ENCODE peak calls at places on chromosome 22, in four cellular contexts. One of them, this sample, is unnamed.

GRCh38 chr22:28873183-28873964 is 10.0 kb upstream of the ZNRF3 start:
- DNase-seq in cardiac muscle cell: no peak
- DNase-seq in GM23338: peak
- DNase-seq in PC-3: no peak
- DNase-seq in this sample: no peak

GRCh38 chr22:37599161-37599560 is 9.5 kb upstream of the GGA1 start:
- DNase-seq in cardiac muscle cell: no peak
- DNase-seq in GM23338: no peak
- DNase-seq in PC-3: peak
- DNase-seq in this sample: no peak

GRCh38 chr22:36548606-36549005 is 19.6 kb upstream of the EIF3D start:
- DNase-seq in cardiac muscle cell: no peak
- DNase-seq in GM23338: no peak
- DNase-seq in PC-3: no peak
- DNase-seq in this sample: no peak

GRCh38 chr22:33781396-33781795 is 138.9 kb downstream of the LARGE1 start:
- DNase-seq in cardiac muscle cell: peak
- DNase-seq in GM23338: no peak
- DNase-seq in PC-3: no peak
- DNase-seq in this sample: no peak

GRCh38 chr22:20503816-20504215 is 3.6 kb upstream of the MED15 start:
- DNase-seq in cardiac muscle cell: no peak
- DNase-seq in GM23338: no peak
- DNase-seq in PC-3: peak
- DNase-seq in this sample: no peak

GRCh38 chr22:35306350-35306967 is 6.8 kb downstream of the TOM1 start:
- DNase-seq in cardiac muscle cell: peak
- DNase-seq in GM23338: no peak
- DNase-seq in PC-3: no peak
- DNase-seq in this sample: no peak

GRCh38 chr22:49600891-49601431 is 226.7 kb downstream of the BRD1 start:
- DNase-seq in cardiac muscle cell: no peak
- DNase-seq in GM23338: no peak
- DNase-seq in PC-3: no peak
- DNase-seq in this sample: peak

GRCh38 chr22:45263790-45264269 is 20.9 kb upstream of the UPK3A start:
- DNase-seq in cardiac muscle cell: peak
- DNase-seq in GM23338: peak
- DNase-seq in PC-3: no peak
- DNase-seq in this sample: peak

GRCh38 chr22:29689201-29689871 is 30.5 kb upstream of the CABP7 start:
- DNase-seq in cardiac muscle cell: no peak
- DNase-seq in GM23338: peak
- DNase-seq in PC-3: no peak
- DNase-seq in this sample: no peak

GRCh38 chr22:44437493-44438015 is 60.5 kb downstream of the RTL6 start:
- DNase-seq in cardiac muscle cell: no peak
- DNase-seq in GM23338: no peak
- DNase-seq in PC-3: peak
- DNase-seq in this sample: no peak

GRCh38 chr22:38074181-38075104 is 9.5 kb downstream of the SLC16A8 start:
- DNase-seq in cardiac muscle cell: no peak
- DNase-seq in GM23338: peak
- DNase-seq in PC-3: no peak
- DNase-seq in this sample: no peak

GRCh38 chr22:44828193-44828592 is 75.8 kb downstream of the ARHGAP8 start:
- DNase-seq in cardiac muscle cell: peak
- DNase-seq in GM23338: peak
- DNase-seq in PC-3: peak
- DNase-seq in this sample: peak

GRCh38 chr22:45317551-45318167 is 7.9 kb downstream of the FAM118A start:
- DNase-seq in cardiac muscle cell: no peak
- DNase-seq in GM23338: peak
- DNase-seq in PC-3: peak
- DNase-seq in this sample: peak

GRCh38 chr22:37904572-37905533 is 1.2 kb upstream of the MICALL1 start:
- DNase-seq in cardiac muscle cell: peak
- DNase-seq in GM23338: peak
- DNase-seq in PC-3: peak
- DNase-seq in this sample: peak

GRCh38 chr22:44184006-44184405 is 3.3 kb downstream of the PARVG start:
- DNase-seq in cardiac muscle cell: no peak
- DNase-seq in GM23338: no peak
- DNase-seq in PC-3: no peak
- DNase-seq in this sample: no peak

GRCh38 chr22:25077964-25078363 is 121.7 kb upstream of the CRYBB3 start:
- DNase-seq in cardiac muscle cell: no peak
- DNase-seq in GM23338: no peak
- DNase-seq in PC-3: no peak
- DNase-seq in this sample: no peak

GRCh38 chr22:29346659-29347058 is 31.2 kb upstream of the RASL10A start:
- DNase-seq in cardiac muscle cell: no peak
- DNase-seq in GM23338: no peak
- DNase-seq in PC-3: no peak
- DNase-seq in this sample: no peak

DNA sequence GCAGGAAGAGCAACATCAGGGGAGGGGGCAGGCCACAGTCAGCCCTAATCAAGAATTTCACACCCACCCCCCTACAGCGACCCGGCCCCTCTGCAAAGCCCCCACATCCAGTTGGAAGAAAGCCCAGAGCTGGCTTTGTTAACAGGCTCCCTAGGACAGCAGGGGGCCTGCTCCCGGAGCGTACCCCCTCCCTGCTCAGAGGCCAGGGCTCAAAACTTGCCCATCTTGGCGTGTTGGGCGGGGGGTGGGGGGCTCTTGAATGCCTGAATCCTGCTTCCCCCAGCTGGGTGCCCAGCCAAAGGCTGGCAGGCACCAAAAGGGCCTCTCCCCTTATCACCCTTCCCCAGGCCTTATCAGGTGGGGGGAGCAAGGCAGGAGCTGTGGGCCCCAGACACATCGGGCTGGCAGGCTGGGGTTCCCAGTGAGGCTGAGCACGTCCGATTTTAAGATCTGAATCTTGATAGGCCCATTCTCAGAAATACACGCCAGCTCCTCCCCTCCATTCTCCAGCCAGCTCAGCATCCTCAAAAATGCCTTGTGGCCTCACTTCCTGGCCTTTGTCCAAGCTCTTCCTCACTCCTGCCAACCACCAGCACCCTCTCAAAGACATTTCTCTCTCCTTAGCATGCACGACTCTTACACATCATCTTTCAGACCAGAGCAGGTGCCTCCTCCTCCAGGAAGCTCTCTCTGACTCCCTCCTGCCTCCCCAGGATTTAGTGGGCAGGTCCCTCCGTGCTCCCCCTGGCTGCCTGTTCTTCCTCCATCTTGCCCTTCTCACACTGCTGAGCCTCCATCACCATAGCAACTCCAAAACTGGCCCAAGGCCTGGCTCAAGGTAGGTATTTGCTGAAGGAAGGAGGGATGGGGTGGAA is 384.8 kb downstream of the MN1 start:
- DNase-seq in cardiac muscle cell: peak
- DNase-seq in GM23338: peak
- DNase-seq in PC-3: peak
- DNase-seq in this sample: no peak
- TF ChIP-seq CTCF in cardiac muscle cell: peak
- TF ChIP-seq CTCF in GM23338: peak
- TF ChIP-seq CTCF in PC-3: no peak
- TF ChIP-seq CTCF in this sample: no peak

DNA sequence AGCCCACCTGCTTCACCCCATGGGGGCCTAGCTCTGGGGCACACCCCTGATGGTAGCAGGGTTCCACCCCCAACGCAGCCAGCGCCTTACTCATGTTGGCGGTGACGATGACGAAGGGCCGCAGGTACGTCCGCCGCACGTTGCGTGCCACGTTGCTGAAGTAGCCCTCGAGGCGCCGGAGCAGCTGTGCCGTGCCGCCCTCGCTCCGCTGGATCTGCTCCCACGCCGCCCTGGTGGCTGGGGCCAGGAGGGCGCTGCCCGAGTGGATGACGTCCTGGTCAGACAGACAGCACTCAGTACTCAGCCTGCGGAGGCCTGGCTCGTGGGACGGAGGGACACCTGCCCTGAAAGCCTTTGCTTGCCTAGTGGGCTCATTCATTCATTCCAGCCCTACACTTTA is 50.8 kb downstream of the TRMU start:
- DNase-seq in cardiac muscle cell: no peak
- DNase-seq in GM23338: peak
- DNase-seq in PC-3: no peak
- DNase-seq in this sample: no peak
- TF ChIP-seq CTCF in cardiac muscle cell: no peak
- TF ChIP-seq CTCF in GM23338: peak
- TF ChIP-seq CTCF in PC-3: no peak
- TF ChIP-seq CTCF in this sample: no peak

DNA sequence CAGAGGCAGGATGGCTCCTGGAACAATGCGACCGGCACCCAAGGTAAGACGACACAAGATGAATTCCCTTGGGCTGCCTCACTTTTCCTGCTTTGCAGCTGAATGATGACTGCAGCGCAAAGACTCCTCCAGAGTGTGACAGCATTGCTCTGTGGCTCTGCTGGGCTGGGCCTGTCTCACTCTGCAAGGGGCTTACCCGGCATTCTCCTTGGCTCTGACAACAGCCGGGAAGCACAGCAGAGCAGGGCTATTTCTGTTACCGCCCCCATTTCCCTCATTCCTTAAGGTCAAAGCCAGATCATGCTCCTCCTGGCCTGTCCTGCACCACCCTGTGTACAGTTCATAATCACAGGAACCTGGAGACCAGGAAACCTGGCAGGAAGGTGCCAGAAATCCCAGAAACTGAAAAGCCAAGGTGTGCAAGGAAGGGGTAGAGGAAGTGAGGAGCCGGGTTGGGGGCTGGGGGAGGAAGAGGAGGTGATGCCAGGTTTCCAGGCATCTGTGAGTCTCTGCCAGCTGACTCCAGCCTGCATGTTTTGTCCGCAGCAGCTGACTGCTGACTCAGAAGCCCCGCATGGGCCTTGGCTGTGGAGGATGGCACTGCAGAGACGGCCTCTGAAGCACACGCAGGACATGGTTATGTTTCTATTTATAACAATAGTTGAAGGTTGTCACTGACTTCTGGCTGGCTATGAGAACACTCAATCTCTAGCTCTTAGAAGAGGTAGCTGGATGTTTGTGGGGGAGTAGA is 113.6 kb downstream of the MICAL3 start:
- DNase-seq in cardiac muscle cell: peak
- DNase-seq in GM23338: peak
- DNase-seq in PC-3: peak
- DNase-seq in this sample: no peak
- TF ChIP-seq CTCF in cardiac muscle cell: peak
- TF ChIP-seq CTCF in GM23338: peak
- TF ChIP-seq CTCF in PC-3: peak
- TF ChIP-seq CTCF in this sample: no peak

GRCh38 chr22:31730344-31730711 is 19.6 kb downstream of the PRR14L start:
- DNase-seq in cardiac muscle cell: no peak
- DNase-seq in GM23338: peak
- DNase-seq in PC-3: no peak
- DNase-seq in this sample: no peak
- TF ChIP-seq CTCF in cardiac muscle cell: no peak
- TF ChIP-seq CTCF in GM23338: peak
- TF ChIP-seq CTCF in PC-3: peak
- TF ChIP-seq CTCF in this sample: no peak

This sample was measured in activated CD8-positive, alpha-beta T cell treated with anti-CD3 and anti-CD28 coated beads for 36 hours.